ENCODE peak calls at places on chromosome 4, in five cellular contexts. M, O, V, U and F are unnamed samples.

GRCh38 chr4:119725688-119726330 is 97.2 kb upstream of the PDE5A start:
- DNase-seq in U (no peak), M (no peak), O (peak), V (no peak), F (no peak)

GRCh38 chr4:185003596-185004351 is 14.5 kb upstream of the HELT start:
- DNase-seq in U (no peak), V (no peak), O (no peak), M (no peak), F (no peak)

GRCh38 chr4:86957214-86957613 is 22.4 kb downstream of the AFF1 start:
- DNase-seq in M (peak), V (no peak), O (peak), U (no peak), F (no peak)

GRCh38 chr4:138414202-138414601 is 172.1 kb upstream of the SLC7A11 start:
- DNase-seq in V (no peak), U (no peak), M (no peak), O (no peak), F (no peak)

GRCh38 chr4:21470531-21470930 is 478.0 kb downstream of the KCNIP4 start:
- DNase-seq in M (peak), U (no peak), V (no peak), O (peak), F (peak)

GRCh38 chr4:145840162-145840768 is 98.4 kb downstream of the ZNF827 start:
- DNase-seq in U (peak), V (peak), O (peak), M (peak), F (no peak)

GRCh38 chr4:164396439-164396838 is 357.5 kb upstream of the SMIM31 start:
- DNase-seq in V (no peak), M (no peak), O (no peak), U (no peak), F (peak)

GRCh38 chr4:1743551-1743950 is 22.2 kb downstream of the TACC3 start:
- DNase-seq in V (no peak), M (no peak), U (no peak), O (no peak), F (no peak)

GRCh38 chr4:44025376-44026020 is 423.1 kb downstream of the KCTD8 start:
- DNase-seq in V (no peak), M (no peak), O (no peak), U (no peak), F (no peak)

GRCh38 chr4:1544861-1545275 is 138.6 kb upstream of the NKX1-1 start:
- DNase-seq in M (no peak), V (no peak), O (no peak), U (no peak), F (no peak)

GRCh38 chr4:153153339-153153851 is 50.8 kb upstream of the TRIM2 start:
- DNase-seq in U (no peak), O (peak), V (peak), M (peak), F (peak)

DNA sequence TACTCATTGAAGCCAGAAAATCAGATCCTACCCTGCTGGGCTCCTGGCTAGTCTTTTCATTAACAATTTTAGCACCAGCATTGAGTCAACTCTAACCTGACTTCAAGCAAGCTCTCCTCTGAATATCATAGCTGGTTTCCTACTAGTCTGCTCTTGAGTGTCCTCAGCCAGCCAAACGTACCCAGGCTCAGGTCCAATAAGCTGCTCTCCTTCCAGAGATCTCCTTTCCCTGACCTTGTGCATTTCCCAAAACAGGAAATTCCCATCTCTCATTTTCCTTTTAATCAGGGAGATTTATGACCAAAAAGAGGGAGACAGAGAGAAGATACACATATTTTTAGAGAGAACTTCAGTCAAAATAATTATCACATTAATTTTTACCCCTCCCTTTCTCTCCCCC is 421.9 kb upstream of the INTU start:
- DNase-seq in V (no peak), M (no peak), O (no peak), U (no peak), F (no peak)
- H3K9ac ChIP-seq in V (no peak), M (no peak), O (no peak), U (no peak), F (no peak)

DNA sequence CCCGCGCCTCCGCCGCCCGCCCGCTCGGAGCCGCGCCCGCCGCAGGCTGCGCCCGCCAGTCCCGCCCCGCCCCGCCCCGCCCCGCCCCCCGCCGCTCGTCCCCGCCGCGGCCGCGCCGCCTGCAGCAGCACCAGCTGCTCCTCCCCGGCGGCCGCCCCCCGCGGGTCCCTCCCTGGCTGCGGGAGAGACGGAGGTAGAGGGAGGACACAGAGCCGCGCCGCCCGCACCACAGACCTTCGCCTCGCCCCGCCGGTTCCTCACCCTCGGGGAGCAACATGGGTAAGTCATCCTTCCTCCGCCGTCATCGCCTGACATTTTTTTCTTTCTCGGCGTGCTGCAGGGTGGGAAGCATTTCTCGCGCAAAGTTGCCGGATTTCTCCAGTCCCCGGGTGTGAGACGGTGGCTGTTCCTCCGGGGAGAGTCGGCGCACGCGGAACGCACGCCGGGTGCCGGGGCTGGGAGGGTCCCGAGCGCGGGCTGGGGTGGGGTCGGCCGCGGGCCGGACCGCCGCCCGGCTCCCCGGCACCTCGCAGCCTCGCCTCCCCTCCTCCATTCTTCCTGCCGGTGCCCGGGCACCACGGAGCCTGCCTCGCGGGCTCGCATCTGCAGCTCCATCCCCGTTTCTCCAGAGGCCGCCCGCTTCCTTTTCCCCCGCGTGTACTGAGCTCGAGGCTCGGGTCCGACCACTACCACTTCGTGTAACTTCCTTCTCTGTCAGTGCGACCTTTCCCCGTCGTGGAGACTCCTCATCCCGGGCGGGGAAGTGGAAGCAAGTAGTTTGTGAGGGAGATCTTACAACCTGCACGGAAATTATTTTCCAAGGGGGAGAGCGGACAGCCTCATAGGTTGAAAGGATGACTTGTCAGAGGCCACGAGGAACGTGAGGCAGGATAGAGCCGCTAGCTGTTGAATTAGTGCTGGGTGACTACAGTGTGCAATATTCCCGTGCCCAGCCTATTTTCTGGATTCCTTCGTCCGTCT is at the start of gene RAP1GDS1:
- DNase-seq in U (peak), O (peak), V (peak), M (peak), F (peak)
- H2AFZ ChIP-seq in U (no peak), O (peak), V (peak), M (peak), F (peak)

GRCh38 chr4:154490261-154490588 is 1.4 kb downstream of the DCHS2 start:
- DNase-seq in V (no peak), O (no peak), U (no peak), M (no peak), F (peak)
- TF ChIP-seq EZH2 in V (no peak), O (no peak), U (no peak), M (no peak), F (no peak)

GRCh38 chr4:63526251-63526650 is 883.0 kb downstream of the TECRL start:
- DNase-seq in M (no peak), O (no peak), V (no peak), U (no peak), F (no peak)
- H3K9ac ChIP-seq in M (no peak), O (no peak), V (no peak), U (no peak), F (no peak)

GRCh38 chr4:40306991-40307390 is 28.1 kb upstream of the CHRNA9 start:
- DNase-seq in V (peak), M (no peak), U (no peak), O (no peak), F (no peak)
- H2AFZ ChIP-seq in V (peak), M (no peak), U (no peak), O (no peak), F (no peak)

GRCh38 chr4:6337331-6337935 is 67.8 kb downstream of the WFS1 start:
- DNase-seq in V (peak), M (no peak), U (peak), O (no peak), F (peak)
- TF ChIP-seq EZH2 in V (no peak), M (no peak), U (no peak), O (no peak), F (no peak)